ENCODE peak calls at places on chromosomes 12 and 14, in seven cellular contexts. One of them, this sample, is unnamed.

GRCh38 chr12:11917501-11917900 is 153.2 kb upstream of the BCL2L14 start:
- DNase-seq in right atrium auricular region: no peak
- DNase-seq in cardiac muscle cell: no peak
- DNase-seq in GM06990: no peak
- DNase-seq in AG04450: no peak
- DNase-seq in body of pancreas: no peak
- DNase-seq in fibroblast of lung: no peak
- DNase-seq in this sample: no peak

GRCh38 chr14:91377700-91378652 is 39.6 kb downstream of the CCDC88C start:
- DNase-seq in right atrium auricular region: no peak
- DNase-seq in cardiac muscle cell: no peak
- DNase-seq in GM06990: no peak
- DNase-seq in AG04450: no peak
- DNase-seq in body of pancreas: no peak
- DNase-seq in fibroblast of lung: no peak
- DNase-seq in this sample: peak; percentile 72

GRCh38 chr12:49415426-49416040 is 48.3 kb downstream of the SPATS2 start:
- DNase-seq in right atrium auricular region: no peak
- DNase-seq in cardiac muscle cell: no peak
- DNase-seq in GM06990: no peak
- DNase-seq in AG04450: no peak
- DNase-seq in body of pancreas: no peak
- DNase-seq in fibroblast of lung: peak; percentile 18
- DNase-seq in this sample: no peak

GRCh38 chr12:38156497-38157245 is 159.9 kb upstream of the ALG10B start:
- DNase-seq in right atrium auricular region: peak; percentile 53
- DNase-seq in cardiac muscle cell: no peak
- DNase-seq in GM06990: no peak
- DNase-seq in AG04450: no peak
- DNase-seq in body of pancreas: no peak
- DNase-seq in fibroblast of lung: no peak
- DNase-seq in this sample: no peak

GRCh38 chr12:110917467-110917866 is 2.9 kb downstream of the MYL2 start:
- DNase-seq in right atrium auricular region: no peak
- DNase-seq in cardiac muscle cell: peak; percentile 86
- DNase-seq in GM06990: no peak
- DNase-seq in AG04450: no peak
- DNase-seq in body of pancreas: no peak
- DNase-seq in fibroblast of lung: peak; percentile 90
- DNase-seq in this sample: no peak

GRCh38 chr14:68775614-68776126 is 17.2 kb downstream of the ZFP36L1 start:
- DNase-seq in right atrium auricular region: no peak
- DNase-seq in cardiac muscle cell: no peak
- DNase-seq in GM06990: no peak
- DNase-seq in AG04450: no peak
- DNase-seq in body of pancreas: no peak
- DNase-seq in fibroblast of lung: no peak
- DNase-seq in this sample: no peak

GRCh38 chr12:6978188-6978986 is 7.7 kb downstream of the EMG1 start:
- DNase-seq in right atrium auricular region: no peak
- DNase-seq in cardiac muscle cell: no peak
- DNase-seq in GM06990: no peak
- DNase-seq in AG04450: no peak
- DNase-seq in body of pancreas: no peak
- DNase-seq in fibroblast of lung: no peak
- DNase-seq in this sample: no peak

GRCh38 chr14:99252443-99252939 is 19.5 kb downstream of the BCL11B start:
- DNase-seq in right atrium auricular region: no peak
- DNase-seq in cardiac muscle cell: no peak
- DNase-seq in GM06990: no peak
- DNase-seq in AG04450: no peak
- DNase-seq in body of pancreas: no peak
- DNase-seq in fibroblast of lung: no peak
- DNase-seq in this sample: no peak

GRCh38 chr14:29037428-29037827 is 270.8 kb downstream of the FOXG1 start:
- DNase-seq in right atrium auricular region: no peak
- DNase-seq in cardiac muscle cell: no peak
- DNase-seq in GM06990: no peak
- DNase-seq in AG04450: peak; percentile 15
- DNase-seq in body of pancreas: no peak
- DNase-seq in fibroblast of lung: peak; percentile 36
- DNase-seq in this sample: no peak

GRCh38 chr14:94117856-94118255 is 7.3 kb downstream of the IFI27 start:
- DNase-seq in right atrium auricular region: no peak
- DNase-seq in cardiac muscle cell: no peak
- DNase-seq in GM06990: no peak
- DNase-seq in AG04450: no peak
- DNase-seq in body of pancreas: no peak
- DNase-seq in fibroblast of lung: no peak
- DNase-seq in this sample: no peak

GRCh38 chr12:57695770-57696432 is 2.0 kb downstream of the OS9 start:
- DNase-seq in right atrium auricular region: no peak
- DNase-seq in cardiac muscle cell: no peak
- DNase-seq in GM06990: no peak
- DNase-seq in AG04450: no peak
- DNase-seq in body of pancreas: no peak
- DNase-seq in fibroblast of lung: no peak
- DNase-seq in this sample: no peak

GRCh38 chr14:104650057-104650980 is 39.1 kb upstream of the INF2 start:
- DNase-seq in right atrium auricular region: no peak
- DNase-seq in cardiac muscle cell: peak; percentile 66
- DNase-seq in GM06990: peak; percentile 80
- DNase-seq in AG04450: no peak
- DNase-seq in body of pancreas: peak; percentile 49
- DNase-seq in fibroblast of lung: peak; percentile 29
- DNase-seq in this sample: peak; percentile 77

GRCh38 chr12:1917172-1918070 is 1.0 kb downstream of the CACNA2D4 start:
- DNase-seq in right atrium auricular region: peak; percentile 59
- DNase-seq in cardiac muscle cell: no peak
- DNase-seq in GM06990: no peak
- DNase-seq in AG04450: no peak
- DNase-seq in body of pancreas: peak; percentile 55
- DNase-seq in fibroblast of lung: no peak
- DNase-seq in this sample: no peak

GRCh38 chr14:52018252-52018651 is 28.9 kb downstream of the RTRAF start:
- DNase-seq in right atrium auricular region: no peak
- DNase-seq in cardiac muscle cell: no peak
- DNase-seq in GM06990: no peak
- DNase-seq in AG04450: no peak
- DNase-seq in body of pancreas: no peak
- DNase-seq in fibroblast of lung: peak; percentile 54
- DNase-seq in this sample: no peak

GRCh38 chr12:46933947-46934346 is 108.2 kb upstream of the SLC38A4 start:
- DNase-seq in right atrium auricular region: no peak
- DNase-seq in cardiac muscle cell: peak; percentile 77
- DNase-seq in GM06990: no peak
- DNase-seq in AG04450: no peak
- DNase-seq in body of pancreas: peak; percentile 20
- DNase-seq in fibroblast of lung: peak; percentile 54
- DNase-seq in this sample: peak; percentile 7

GRCh38 chr12:71208053-71208685 is 50.4 kb upstream of the TSPAN8 start:
- DNase-seq in right atrium auricular region: no peak
- DNase-seq in cardiac muscle cell: no peak
- DNase-seq in GM06990: no peak
- DNase-seq in AG04450: no peak
- DNase-seq in body of pancreas: no peak
- DNase-seq in fibroblast of lung: no peak
- DNase-seq in this sample: peak; percentile 19

DNA sequence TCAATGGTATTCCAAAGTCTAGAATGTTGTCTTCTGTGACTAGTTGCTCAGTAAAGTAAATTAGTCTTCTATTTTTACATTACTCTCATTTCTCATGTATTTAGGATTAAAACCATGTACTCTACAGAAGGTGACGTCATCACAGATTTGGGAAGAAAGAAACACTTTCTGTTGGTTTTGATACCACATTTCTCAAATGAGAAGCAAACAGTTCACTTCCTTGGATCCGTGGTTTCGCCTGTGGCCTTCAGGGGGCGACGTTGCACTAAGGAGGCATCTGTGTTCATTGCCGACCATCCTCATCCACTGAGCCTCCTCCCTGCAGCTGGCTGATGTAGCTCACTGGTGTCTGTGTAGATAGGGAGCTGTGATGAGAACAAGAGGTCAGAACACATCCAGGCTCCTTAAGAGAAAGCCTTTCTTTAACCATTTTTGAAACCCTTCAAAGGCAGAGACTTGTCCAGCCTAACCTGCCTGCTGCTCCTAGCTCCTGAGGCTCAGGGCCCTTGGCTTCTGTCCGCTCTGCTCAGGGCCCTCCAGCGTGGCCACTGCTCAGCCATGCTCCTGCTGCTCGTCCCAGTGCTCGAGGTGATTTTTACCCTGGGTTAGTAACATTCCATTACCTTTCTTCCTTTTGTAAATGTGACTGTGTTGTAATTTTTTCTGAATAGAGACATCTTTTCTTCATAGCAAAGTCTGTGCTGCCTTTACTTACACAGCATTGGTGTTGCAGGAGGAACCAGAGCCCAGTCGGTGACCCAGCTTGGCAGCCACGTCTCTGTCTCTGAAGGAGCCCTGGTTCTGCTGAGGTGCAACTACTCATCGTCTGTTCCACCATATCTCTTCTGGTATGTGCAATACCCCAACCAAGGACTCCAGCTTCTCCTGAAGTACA is 220.6 kb upstream of the OR4E1 start:
- DNase-seq in right atrium auricular region: no peak
- DNase-seq in cardiac muscle cell: peak; percentile 10
- DNase-seq in GM06990: no peak
- DNase-seq in AG04450: no peak
- DNase-seq in body of pancreas: no peak
- DNase-seq in fibroblast of lung: no peak
- DNase-seq in this sample: peak; percentile 80
- TF ChIP-seq CTCF in right atrium auricular region: no peak
- TF ChIP-seq CTCF in cardiac muscle cell: peak; percentile 39
- TF ChIP-seq CTCF in GM06990: peak; percentile 49
- TF ChIP-seq CTCF in AG04450: no peak
- TF ChIP-seq CTCF in body of pancreas: no peak
- TF ChIP-seq CTCF in fibroblast of lung: no peak
- TF ChIP-seq CTCF in this sample: peak; percentile 90

DNA sequence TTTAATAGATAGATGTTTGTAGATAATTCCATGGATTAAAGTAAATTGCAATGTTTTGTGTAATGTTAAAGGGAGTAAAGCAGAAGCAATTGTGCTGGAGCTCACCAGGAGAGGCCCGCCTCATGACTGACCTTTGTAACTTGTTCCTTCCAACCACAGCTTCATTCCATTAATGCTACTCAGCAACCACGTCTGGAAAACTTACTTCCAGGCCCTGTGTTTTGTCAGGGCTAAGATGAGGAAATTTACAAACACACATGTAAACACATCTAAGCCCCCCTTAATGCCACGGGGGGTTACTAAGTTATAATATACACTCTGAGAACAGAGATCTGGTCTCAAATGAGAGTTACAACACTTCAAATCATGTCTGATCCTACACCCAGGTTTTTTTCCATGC is 12.4 kb downstream of the LUM start:
- DNase-seq in right atrium auricular region: no peak
- DNase-seq in cardiac muscle cell: peak; percentile 96
- DNase-seq in GM06990: no peak
- DNase-seq in AG04450: peak; percentile 78
- DNase-seq in body of pancreas: peak; percentile 40
- DNase-seq in fibroblast of lung: peak; percentile 96
- DNase-seq in this sample: no peak
- H3K4me3 ChIP-seq in right atrium auricular region: no peak overlapping the region
- H3K4me3 ChIP-seq in cardiac muscle cell: no peak overlapping the region
- H3K4me3 ChIP-seq in GM06990: no peak overlapping the region
- H3K4me3 ChIP-seq in AG04450: no peak overlapping the region
- H3K4me3 ChIP-seq in body of pancreas: no peak overlapping the region
- H3K4me3 ChIP-seq in fibroblast of lung: no peak overlapping the region
- H3K4me3 ChIP-seq in this sample: no peak overlapping the region

GRCh38 chr12:124491856-124492420 is 75.5 kb downstream of the NCOR2 start:
- DNase-seq in right atrium auricular region: no peak
- DNase-seq in cardiac muscle cell: no peak
- DNase-seq in GM06990: no peak
- DNase-seq in AG04450: no peak
- DNase-seq in body of pancreas: no peak
- DNase-seq in fibroblast of lung: no peak
- DNase-seq in this sample: no peak

GRCh38 chr12:124493809-124494750 is 73.3 kb downstream of the NCOR2 start:
- DNase-seq in right atrium auricular region: no peak
- DNase-seq in cardiac muscle cell: no peak
- DNase-seq in GM06990: peak; percentile 85
- DNase-seq in AG04450: no peak
- DNase-seq in body of pancreas: no peak
- DNase-seq in fibroblast of lung: no peak
- DNase-seq in this sample: peak; percentile 23

GRCh38 chr12:124491310-124491709 is 76.1 kb downstream of the NCOR2 start:
- DNase-seq in right atrium auricular region: no peak
- DNase-seq in cardiac muscle cell: no peak
- DNase-seq in GM06990: no peak
- DNase-seq in AG04450: no peak
- DNase-seq in body of pancreas: no peak
- DNase-seq in fibroblast of lung: no peak
- DNase-seq in this sample: no peak

GRCh38 chr12:124494751-124495129 is 72.7 kb downstream of the NCOR2 start:
- DNase-seq in right atrium auricular region: no peak
- DNase-seq in cardiac muscle cell: no peak
- DNase-seq in GM06990: no peak
- DNase-seq in AG04450: no peak
- DNase-seq in body of pancreas: no peak
- DNase-seq in fibroblast of lung: no peak
- DNase-seq in this sample: no peak

DNA sequence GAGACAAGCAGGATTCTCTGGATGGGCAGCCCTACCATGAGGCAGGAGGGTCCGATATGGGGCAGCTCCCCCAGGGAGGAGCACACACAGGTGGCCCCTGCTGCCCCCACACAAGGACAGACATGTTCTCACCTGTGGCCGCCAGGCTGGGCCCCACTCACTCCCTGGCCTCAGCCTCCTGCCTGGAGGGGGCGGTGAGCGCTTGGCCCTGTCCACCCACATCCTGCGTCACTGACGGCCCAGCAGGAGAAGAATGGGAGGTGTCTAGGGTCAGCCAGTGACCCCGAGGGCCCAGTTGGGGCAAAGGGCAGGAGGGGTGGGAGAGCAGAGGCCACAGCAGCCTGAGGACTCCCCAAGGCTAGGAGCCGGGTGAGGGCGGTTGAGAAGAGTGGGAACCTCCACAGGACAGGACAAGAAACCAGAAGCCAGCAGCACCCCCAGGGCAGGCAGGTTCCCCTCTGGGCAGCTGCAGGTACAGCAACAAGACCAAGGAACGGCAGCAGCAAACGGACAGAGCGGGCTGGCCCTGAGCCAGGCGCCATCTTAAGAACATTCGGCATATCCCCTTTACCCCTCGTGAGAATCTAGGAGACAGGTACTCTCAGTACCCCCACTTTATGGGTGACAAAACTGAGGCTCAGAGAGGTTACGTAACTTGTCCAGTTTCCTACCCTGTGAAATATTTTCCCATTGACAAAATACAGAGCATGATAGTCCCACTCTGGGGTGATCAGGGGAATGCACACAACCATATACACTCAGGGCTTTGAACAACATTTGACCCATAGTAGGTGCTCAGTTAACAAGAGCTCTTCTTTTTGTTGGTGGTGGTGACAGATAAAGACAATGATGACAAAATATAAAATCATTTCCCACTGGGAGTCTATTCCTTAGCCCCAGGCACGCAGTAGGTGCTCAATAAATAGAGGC is 74.3 kb downstream of the NCOR2 start:
- DNase-seq in right atrium auricular region: no peak
- DNase-seq in cardiac muscle cell: no peak
- DNase-seq in GM06990: no peak
- DNase-seq in AG04450: no peak
- DNase-seq in body of pancreas: no peak
- DNase-seq in fibroblast of lung: no peak
- DNase-seq in this sample: no peak
- TF ChIP-seq CTCF in right atrium auricular region: no peak
- TF ChIP-seq CTCF in cardiac muscle cell: no peak
- TF ChIP-seq CTCF in GM06990: no peak
- TF ChIP-seq CTCF in AG04450: no peak
- TF ChIP-seq CTCF in body of pancreas: no peak
- TF ChIP-seq CTCF in fibroblast of lung: no peak
- TF ChIP-seq CTCF in this sample: no peak

GRCh38 chr12:91379051-91379775 is 196.6 kb upstream of the DCN start:
- DNase-seq in right atrium auricular region: no peak
- DNase-seq in cardiac muscle cell: no peak
- DNase-seq in GM06990: no peak
- DNase-seq in AG04450: no peak
- DNase-seq in body of pancreas: no peak
- DNase-seq in fibroblast of lung: no peak
- DNase-seq in this sample: no peak
- H3K4me3 ChIP-seq in right atrium auricular region: no peak overlapping the region
- H3K4me3 ChIP-seq in cardiac muscle cell: no peak overlapping the region
- H3K4me3 ChIP-seq in GM06990: no peak overlapping the region
- H3K4me3 ChIP-seq in AG04450: no peak overlapping the region
- H3K4me3 ChIP-seq in body of pancreas: no peak overlapping the region
- H3K4me3 ChIP-seq in fibroblast of lung: no peak overlapping the region
- H3K4me3 ChIP-seq in this sample: no peak overlapping the region

This sample was measured in OCI-LY7.